ENCODE peak calls at places on chromosomes 13 and 19, in nine cellular contexts. H is colonic mucosa, Q is GM12892, Y is gastrocnemius medialis, D is Right ventricle myocardium superior, E is left kidney, U is body of pancreas, A is psoas muscle, N is C1 segment of cervical spinal cord. P is an unnamed sample.

GRCh38 chr19:6088677-6089063 is 21.6 kb downstream of the RFX2 start:
- DNase-seq in Y (no peak), U (no peak), A (no peak), D (no peak), E (no peak), Q (no peak), N (no peak), H (no peak), P (no peak)

GRCh38 chr19:39924389-39924788 is 10.0 kb downstream of the FCGBP start:
- DNase-seq in N (no peak), Q (no peak), E (no peak), A (no peak), Y (no peak), D (no peak), U (no peak), H (peak; percentile 14), P (no peak)

GRCh38 chr13:19181021-19181620 is 503 bp downstream of the TUBA3C start:
- DNase-seq in D (no peak), Y (no peak), Q (no peak), E (no peak), A (no peak), N (no peak), U (no peak), H (no peak), P (no peak)

GRCh38 chr19:31351212-31352193 is 2.3 kb upstream of the TSHZ3 start:
- DNase-seq in Q (no peak), D (peak; percentile 64), A (peak; percentile 39), U (peak; percentile 45), N (no peak), Y (no peak), E (peak; percentile 64), H (no peak), P (peak; percentile 79)

GRCh38 chr19:49983645-49984229 is 22.8 kb upstream of the SIGLEC11 start:
- DNase-seq in Y (peak; percentile 33), E (peak; percentile 47), A (peak; percentile 34), N (no peak), Q (peak; percentile 61), H (peak; percentile 74), U (peak; percentile 84), D (peak; percentile 67), P (peak; percentile 63)

GRCh38 chr13:111323950-111324651 is 3.7 kb downstream of the TEX29 start:
- DNase-seq in Y (no peak), Q (no peak), A (no peak), N (no peak), E (no peak), U (no peak), D (no peak), H (no peak), P (no peak)

GRCh38 chr19:2840794-2841790 is at the start of gene ZNF555:
- DNase-seq in D (peak; percentile 100), E (peak; percentile 100), Y (peak; percentile 99), N (peak; percentile 95), Q (peak; percentile 95), U (peak; percentile 100), A (peak; percentile 100), H (peak; percentile 99), P (peak; percentile 99)

GRCh38 chr13:112938680-112939079 is 30.3 kb upstream of the MCF2L start:
- DNase-seq in E (no peak), Y (no peak), A (no peak), N (no peak), D (no peak), U (no peak), Q (no peak), H (no peak), P (no peak)

GRCh38 chr19:5498817-5499535 is 43.8 kb downstream of the ZNRF4 start:
- DNase-seq in Y (no peak), E (no peak), Q (no peak), H (no peak), A (no peak), U (no peak), D (no peak), N (no peak), P (no peak)

GRCh38 chr19:50292216-50292827 is 36.9 kb downstream of the KCNC3 start:
- DNase-seq in N (no peak), A (no peak), U (no peak), D (no peak), Y (no peak), Q (no peak), H (no peak), E (no peak), P (no peak)

GRCh38 chr13:43865892-43866291 is 13.6 kb downstream of the CCDC122 start:
- DNase-seq in N (no peak), A (no peak), Y (no peak), D (no peak), H (no peak), E (no peak), Q (no peak), U (no peak), P (no peak)

GRCh38 chr19:17718467-17718987 is 753 bp upstream of the MAP1S start:
- DNase-seq in H (no peak), E (no peak), D (no peak), U (no peak), N (no peak), Y (no peak), A (no peak), Q (no peak), P (no peak)

GRCh38 chr13:34201050-34201913 is 383.3 kb downstream of the RFC3 start:
- DNase-seq in Q (no peak), Y (no peak), A (no peak), U (no peak), H (no peak), D (no peak), E (no peak), N (no peak), P (no peak)

GRCh38 chr13:44402902-44403719 is 29.5 kb downstream of the SERP2 start:
- DNase-seq in N (no peak), D (no peak), E (peak; percentile 64), A (no peak), Q (no peak), H (peak; percentile 69), U (peak; percentile 33), Y (no peak), P (no peak)

GRCh38 chr13:32409561-32410440 is 18.1 kb downstream of the N4BP2L1 start:
- DNase-seq in U (no peak), A (peak; percentile 61), H (no peak), E (peak; percentile 69), N (no peak), D (peak; percentile 65), Y (peak; percentile 49), Q (no peak), P (peak; percentile 73)

GRCh38 chr13:30739646-30740642 is 4.6 kb downstream of the ALOX5AP start:
- DNase-seq in D (no peak), Q (peak; percentile 35), E (no peak), H (no peak), A (no peak), U (no peak), Y (no peak), N (no peak), P (no peak)

GRCh38 chr13:92838786-92839185 is 387.8 kb upstream of the GPC6 start:
- DNase-seq in E (no peak), Y (no peak), D (no peak), Q (no peak), H (no peak), N (no peak), U (no peak), A (no peak), P (no peak)

GRCh38 chr13:79995334-79995733 is 345.6 kb downstream of the SPRY2 start:
- DNase-seq in Y (no peak), A (no peak), H (no peak), E (no peak), N (no peak), Q (no peak), U (no peak), D (no peak), P (no peak)

GRCh38 chr13:78131811-78132210 is 213.2 kb upstream of the EDNRB start:
- DNase-seq in Q (no peak), A (no peak), N (no peak), H (no peak), U (no peak), Y (no peak), E (no peak), D (no peak), P (no peak)

GRCh38 chr19:42386974-42387707 is 3.0 kb downstream of the CNFN start:
- DNase-seq in H (peak; percentile 87), D (peak; percentile 78), A (peak; percentile 53), Y (no peak), Q (peak; percentile 77), U (peak; percentile 59), E (peak; percentile 91), N (no peak), P (peak; percentile 82)

GRCh38 chr13:32850311-32851052 is 165.7 kb upstream of the KL start:
- DNase-seq in H (no peak), E (peak; percentile 93), D (no peak), Q (no peak), Y (no peak), A (no peak), U (no peak), N (no peak), P (no peak)

GRCh38 chr13:112179421-112179820 is 112.5 kb downstream of the SOX1 start:
- DNase-seq in N (no peak), H (no peak), A (no peak), U (no peak), D (no peak), Y (no peak), Q (no peak), E (no peak), P (no peak)

GRCh38 chr19:31706131-31706530 is 356.9 kb upstream of the TSHZ3 start:
- DNase-seq in A (no peak), U (no peak), N (no peak), D (no peak), Q (no peak), Y (no peak), E (no peak), H (no peak), P (no peak)

GRCh38 chr13:28204690-28205443 is 66.5 kb downstream of the PAN3 start:
- DNase-seq in N (no peak), A (no peak), Y (no peak), D (no peak), H (no peak), E (no peak), U (no peak), Q (no peak), P (no peak)

P was measured in Right ventricle myocardium inferior.